ENCODE peak calls at places on chromosomes 12 and 14, in nine cellular contexts. One of them, this sample, is unnamed.
A peak's percentile ranks its signal among the peaks of the same experiment; 100 is the strongest.

GRCh38 chr14:22395803-22396202 is 193.2 kb downstream of the DAD1 start:
- DNase-seq in Daoy: no peak
- DNase-seq in stimulated activated CD4-positive, alpha-beta T cell treated with anti-CD3 and anti-CD28 coated beads, Interleukin-12 subunit alpha, Interleukin-12 subunit beta, amount 100 ng/mL, for 24 hours: no peak
- DNase-seq in SK-N-SH: no peak
- DNase-seq in activated naive CD4-positive, alpha-beta T cell treated with anti-CD3 and anti-CD28 coated beads, Interleukin-2, amount 10 ng/mL, durations not matched to agents 7 days and 5 days: no peak
- DNase-seq in heart right ventricle: no peak
- DNase-seq in memory B cell: no peak
- DNase-seq in cortex of kidney: no peak
- DNase-seq in CD4-positive, alpha-beta T cell: no peak
- DNase-seq in this sample: no peak

GRCh38 chr12:125403145-125403789 is 338.0 kb downstream of the AACS start:
- DNase-seq in cortex of kidney: no peak
- DNase-seq in Daoy: peak; percentile 19
- DNase-seq in activated naive CD4-positive, alpha-beta T cell treated with anti-CD3 and anti-CD28 coated beads, Interleukin-2, amount 10 ng/mL, durations not matched to agents 7 days and 5 days: no peak
- DNase-seq in heart right ventricle: no peak
- DNase-seq in CD4-positive, alpha-beta T cell: no peak
- DNase-seq in memory B cell: no peak
- DNase-seq in SK-N-SH: peak; percentile 29
- DNase-seq in stimulated activated CD4-positive, alpha-beta T cell treated with anti-CD3 and anti-CD28 coated beads, Interleukin-12 subunit alpha, Interleukin-12 subunit beta, amount 100 ng/mL, for 24 hours: no peak
- DNase-seq in this sample: no peak

GRCh38 chr14:100375273-100375962 is 52.3 kb downstream of the SLC25A47 start:
- DNase-seq in cortex of kidney: no peak
- DNase-seq in stimulated activated CD4-positive, alpha-beta T cell treated with anti-CD3 and anti-CD28 coated beads, Interleukin-12 subunit alpha, Interleukin-12 subunit beta, amount 100 ng/mL, for 24 hours: peak; percentile 83
- DNase-seq in CD4-positive, alpha-beta T cell: no peak
- DNase-seq in SK-N-SH: peak; percentile 60
- DNase-seq in activated naive CD4-positive, alpha-beta T cell treated with anti-CD3 and anti-CD28 coated beads, Interleukin-2, amount 10 ng/mL, durations not matched to agents 7 days and 5 days: peak; percentile 87
- DNase-seq in heart right ventricle: peak; percentile 69
- DNase-seq in Daoy: peak; percentile 93
- DNase-seq in memory B cell: peak; percentile 30
- DNase-seq in this sample: peak; percentile 51

GRCh38 chr14:67359319-67359774 is 257 bp downstream of the ATP6V1D start:
- DNase-seq in SK-N-SH: no peak
- DNase-seq in Daoy: peak; percentile 57
- DNase-seq in stimulated activated CD4-positive, alpha-beta T cell treated with anti-CD3 and anti-CD28 coated beads, Interleukin-12 subunit alpha, Interleukin-12 subunit beta, amount 100 ng/mL, for 24 hours: no peak
- DNase-seq in CD4-positive, alpha-beta T cell: no peak
- DNase-seq in activated naive CD4-positive, alpha-beta T cell treated with anti-CD3 and anti-CD28 coated beads, Interleukin-2, amount 10 ng/mL, durations not matched to agents 7 days and 5 days: no peak
- DNase-seq in heart right ventricle: peak; percentile 22
- DNase-seq in cortex of kidney: no peak
- DNase-seq in memory B cell: no peak
- DNase-seq in this sample: no peak

GRCh38 chr12:53752192-53752601 is 418 bp upstream of the CISTR start:
- DNase-seq in cortex of kidney: no peak
- DNase-seq in memory B cell: no peak
- DNase-seq in activated naive CD4-positive, alpha-beta T cell treated with anti-CD3 and anti-CD28 coated beads, Interleukin-2, amount 10 ng/mL, durations not matched to agents 7 days and 5 days: no peak
- DNase-seq in SK-N-SH: no peak
- DNase-seq in stimulated activated CD4-positive, alpha-beta T cell treated with anti-CD3 and anti-CD28 coated beads, Interleukin-12 subunit alpha, Interleukin-12 subunit beta, amount 100 ng/mL, for 24 hours: no peak
- DNase-seq in heart right ventricle: no peak
- DNase-seq in Daoy: no peak
- DNase-seq in CD4-positive, alpha-beta T cell: no peak
- DNase-seq in this sample: no peak

GRCh38 chr12:3750616-3751015 is 2.3 kb downstream of the CRACR2A start:
- DNase-seq in cortex of kidney: no peak
- DNase-seq in SK-N-SH: no peak
- DNase-seq in Daoy: no peak
- DNase-seq in memory B cell: no peak
- DNase-seq in CD4-positive, alpha-beta T cell: no peak
- DNase-seq in heart right ventricle: no peak
- DNase-seq in stimulated activated CD4-positive, alpha-beta T cell treated with anti-CD3 and anti-CD28 coated beads, Interleukin-12 subunit alpha, Interleukin-12 subunit beta, amount 100 ng/mL, for 24 hours: no peak
- DNase-seq in activated naive CD4-positive, alpha-beta T cell treated with anti-CD3 and anti-CD28 coated beads, Interleukin-2, amount 10 ng/mL, durations not matched to agents 7 days and 5 days: no peak
- DNase-seq in this sample: no peak

GRCh38 chr12:6376079-6376941 is 947 bp upstream of the SCNN1A start:
- DNase-seq in memory B cell: no peak
- DNase-seq in cortex of kidney: no peak
- DNase-seq in heart right ventricle: no peak
- DNase-seq in Daoy: peak; percentile 73
- DNase-seq in stimulated activated CD4-positive, alpha-beta T cell treated with anti-CD3 and anti-CD28 coated beads, Interleukin-12 subunit alpha, Interleukin-12 subunit beta, amount 100 ng/mL, for 24 hours: no peak
- DNase-seq in CD4-positive, alpha-beta T cell: no peak
- DNase-seq in SK-N-SH: peak; percentile 55
- DNase-seq in activated naive CD4-positive, alpha-beta T cell treated with anti-CD3 and anti-CD28 coated beads, Interleukin-2, amount 10 ng/mL, durations not matched to agents 7 days and 5 days: no peak
- DNase-seq in this sample: no peak

GRCh38 chr12:25957898-25958253 is 606 bp upstream of the RASSF8 start:
- DNase-seq in CD4-positive, alpha-beta T cell: no peak
- DNase-seq in cortex of kidney: no peak
- DNase-seq in activated naive CD4-positive, alpha-beta T cell treated with anti-CD3 and anti-CD28 coated beads, Interleukin-2, amount 10 ng/mL, durations not matched to agents 7 days and 5 days: no peak
- DNase-seq in stimulated activated CD4-positive, alpha-beta T cell treated with anti-CD3 and anti-CD28 coated beads, Interleukin-12 subunit alpha, Interleukin-12 subunit beta, amount 100 ng/mL, for 24 hours: no peak
- DNase-seq in heart right ventricle: no peak
- DNase-seq in Daoy: peak; percentile 83
- DNase-seq in memory B cell: no peak
- DNase-seq in SK-N-SH: no peak
- DNase-seq in this sample: no peak

GRCh38 chr12:109494348-109494881 is 17.0 kb downstream of the UBE3B start:
- DNase-seq in activated naive CD4-positive, alpha-beta T cell treated with anti-CD3 and anti-CD28 coated beads, Interleukin-2, amount 10 ng/mL, durations not matched to agents 7 days and 5 days: no peak
- DNase-seq in memory B cell: no peak
- DNase-seq in SK-N-SH: no peak
- DNase-seq in Daoy: peak; percentile 11
- DNase-seq in stimulated activated CD4-positive, alpha-beta T cell treated with anti-CD3 and anti-CD28 coated beads, Interleukin-12 subunit alpha, Interleukin-12 subunit beta, amount 100 ng/mL, for 24 hours: no peak
- DNase-seq in heart right ventricle: no peak
- DNase-seq in cortex of kidney: no peak
- DNase-seq in CD4-positive, alpha-beta T cell: no peak
- DNase-seq in this sample: no peak

GRCh38 chr14:96225745-96226151 is 21.1 kb downstream of the BDKRB2 start:
- DNase-seq in Daoy: peak; percentile 63
- DNase-seq in activated naive CD4-positive, alpha-beta T cell treated with anti-CD3 and anti-CD28 coated beads, Interleukin-2, amount 10 ng/mL, durations not matched to agents 7 days and 5 days: no peak
- DNase-seq in stimulated activated CD4-positive, alpha-beta T cell treated with anti-CD3 and anti-CD28 coated beads, Interleukin-12 subunit alpha, Interleukin-12 subunit beta, amount 100 ng/mL, for 24 hours: no peak
- DNase-seq in cortex of kidney: no peak
- DNase-seq in memory B cell: no peak
- DNase-seq in CD4-positive, alpha-beta T cell: no peak
- DNase-seq in heart right ventricle: no peak
- DNase-seq in SK-N-SH: peak; percentile 60
- DNase-seq in this sample: peak; percentile 71

GRCh38 chr14:25308244-25308643 is 258.3 kb upstream of the STXBP6 start:
- DNase-seq in activated naive CD4-positive, alpha-beta T cell treated with anti-CD3 and anti-CD28 coated beads, Interleukin-2, amount 10 ng/mL, durations not matched to agents 7 days and 5 days: no peak
- DNase-seq in CD4-positive, alpha-beta T cell: no peak
- DNase-seq in Daoy: no peak
- DNase-seq in memory B cell: no peak
- DNase-seq in heart right ventricle: no peak
- DNase-seq in SK-N-SH: no peak
- DNase-seq in cortex of kidney: no peak
- DNase-seq in stimulated activated CD4-positive, alpha-beta T cell treated with anti-CD3 and anti-CD28 coated beads, Interleukin-12 subunit alpha, Interleukin-12 subunit beta, amount 100 ng/mL, for 24 hours: no peak
- DNase-seq in this sample: no peak

GRCh38 chr12:28708918-28709371 is 440.1 kb upstream of the FAR2 start:
- DNase-seq in activated naive CD4-positive, alpha-beta T cell treated with anti-CD3 and anti-CD28 coated beads, Interleukin-2, amount 10 ng/mL, durations not matched to agents 7 days and 5 days: no peak
- DNase-seq in CD4-positive, alpha-beta T cell: no peak
- DNase-seq in Daoy: no peak
- DNase-seq in memory B cell: no peak
- DNase-seq in heart right ventricle: no peak
- DNase-seq in SK-N-SH: no peak
- DNase-seq in stimulated activated CD4-positive, alpha-beta T cell treated with anti-CD3 and anti-CD28 coated beads, Interleukin-12 subunit alpha, Interleukin-12 subunit beta, amount 100 ng/mL, for 24 hours: no peak
- DNase-seq in cortex of kidney: no peak
- DNase-seq in this sample: no peak

GRCh38 chr12:121085113-121085841 is 46.2 kb upstream of the OASL start:
- DNase-seq in Daoy: no peak
- DNase-seq in heart right ventricle: no peak
- DNase-seq in cortex of kidney: no peak
- DNase-seq in activated naive CD4-positive, alpha-beta T cell treated with anti-CD3 and anti-CD28 coated beads, Interleukin-2, amount 10 ng/mL, durations not matched to agents 7 days and 5 days: no peak
- DNase-seq in CD4-positive, alpha-beta T cell: no peak
- DNase-seq in SK-N-SH: no peak
- DNase-seq in memory B cell: no peak
- DNase-seq in stimulated activated CD4-positive, alpha-beta T cell treated with anti-CD3 and anti-CD28 coated beads, Interleukin-12 subunit alpha, Interleukin-12 subunit beta, amount 100 ng/mL, for 24 hours: no peak
- DNase-seq in this sample: no peak

GRCh38 chr12:111788178-111788654 is 21.5 kb downstream of the ALDH2 start:
- DNase-seq in Daoy: peak; percentile 25
- DNase-seq in CD4-positive, alpha-beta T cell: no peak
- DNase-seq in heart right ventricle: peak; percentile 31
- DNase-seq in memory B cell: peak; percentile 23
- DNase-seq in cortex of kidney: no peak
- DNase-seq in activated naive CD4-positive, alpha-beta T cell treated with anti-CD3 and anti-CD28 coated beads, Interleukin-2, amount 10 ng/mL, durations not matched to agents 7 days and 5 days: no peak
- DNase-seq in stimulated activated CD4-positive, alpha-beta T cell treated with anti-CD3 and anti-CD28 coated beads, Interleukin-12 subunit alpha, Interleukin-12 subunit beta, amount 100 ng/mL, for 24 hours: no peak
- DNase-seq in SK-N-SH: peak; percentile 48
- DNase-seq in this sample: peak; percentile 68

GRCh38 chr12:123502163-123502562 is 31.4 kb downstream of the RILPL1 start:
- DNase-seq in stimulated activated CD4-positive, alpha-beta T cell treated with anti-CD3 and anti-CD28 coated beads, Interleukin-12 subunit alpha, Interleukin-12 subunit beta, amount 100 ng/mL, for 24 hours: no peak
- DNase-seq in CD4-positive, alpha-beta T cell: no peak
- DNase-seq in activated naive CD4-positive, alpha-beta T cell treated with anti-CD3 and anti-CD28 coated beads, Interleukin-2, amount 10 ng/mL, durations not matched to agents 7 days and 5 days: no peak
- DNase-seq in Daoy: no peak
- DNase-seq in cortex of kidney: no peak
- DNase-seq in SK-N-SH: no peak
- DNase-seq in heart right ventricle: no peak
- DNase-seq in memory B cell: no peak
- DNase-seq in this sample: no peak

GRCh38 chr14:91264151-91265150 is 19.9 kb upstream of the GPR68 start:
- DNase-seq in memory B cell: no peak
- DNase-seq in activated naive CD4-positive, alpha-beta T cell treated with anti-CD3 and anti-CD28 coated beads, Interleukin-2, amount 10 ng/mL, durations not matched to agents 7 days and 5 days: peak; percentile 53
- DNase-seq in CD4-positive, alpha-beta T cell: no peak
- DNase-seq in cortex of kidney: no peak
- DNase-seq in SK-N-SH: no peak
- DNase-seq in heart right ventricle: peak; percentile 44
- DNase-seq in stimulated activated CD4-positive, alpha-beta T cell treated with anti-CD3 and anti-CD28 coated beads, Interleukin-12 subunit alpha, Interleukin-12 subunit beta, amount 100 ng/mL, for 24 hours: no peak
- DNase-seq in Daoy: no peak
- DNase-seq in this sample: no peak

GRCh38 chr14:88791629-88792571 is 853 bp downstream of the EML5 start:
- DNase-seq in activated naive CD4-positive, alpha-beta T cell treated with anti-CD3 and anti-CD28 coated beads, Interleukin-2, amount 10 ng/mL, durations not matched to agents 7 days and 5 days: no peak
- DNase-seq in CD4-positive, alpha-beta T cell: peak; percentile 4
- DNase-seq in stimulated activated CD4-positive, alpha-beta T cell treated with anti-CD3 and anti-CD28 coated beads, Interleukin-12 subunit alpha, Interleukin-12 subunit beta, amount 100 ng/mL, for 24 hours: peak; percentile 10
- DNase-seq in Daoy: peak; percentile 29
- DNase-seq in memory B cell: no peak
- DNase-seq in heart right ventricle: peak; percentile 11
- DNase-seq in cortex of kidney: no peak
- DNase-seq in SK-N-SH: peak; percentile 43
- DNase-seq in this sample: peak; percentile 33

GRCh38 chr12:24709201-24709600 is 239.7 kb downstream of the BCAT1 start:
- DNase-seq in SK-N-SH: no peak
- DNase-seq in heart right ventricle: no peak
- DNase-seq in stimulated activated CD4-positive, alpha-beta T cell treated with anti-CD3 and anti-CD28 coated beads, Interleukin-12 subunit alpha, Interleukin-12 subunit beta, amount 100 ng/mL, for 24 hours: no peak
- DNase-seq in Daoy: peak; percentile 20
- DNase-seq in cortex of kidney: no peak
- DNase-seq in memory B cell: no peak
- DNase-seq in activated naive CD4-positive, alpha-beta T cell treated with anti-CD3 and anti-CD28 coated beads, Interleukin-2, amount 10 ng/mL, durations not matched to agents 7 days and 5 days: no peak
- DNase-seq in CD4-positive, alpha-beta T cell: no peak
- DNase-seq in this sample: no peak

GRCh38 chr14:75295491-75296338 is 17.1 kb downstream of the FOS start:
- DNase-seq in heart right ventricle: peak; percentile 82
- DNase-seq in Daoy: peak; percentile 79
- DNase-seq in SK-N-SH: peak; percentile 80
- DNase-seq in activated naive CD4-positive, alpha-beta T cell treated with anti-CD3 and anti-CD28 coated beads, Interleukin-2, amount 10 ng/mL, durations not matched to agents 7 days and 5 days: peak; percentile 84
- DNase-seq in cortex of kidney: no peak
- DNase-seq in memory B cell: peak; percentile 72
- DNase-seq in stimulated activated CD4-positive, alpha-beta T cell treated with anti-CD3 and anti-CD28 coated beads, Interleukin-12 subunit alpha, Interleukin-12 subunit beta, amount 100 ng/mL, for 24 hours: peak; percentile 66
- DNase-seq in CD4-positive, alpha-beta T cell: peak; percentile 64
- DNase-seq in this sample: peak; percentile 82